ENCODE peak calls at places on chromosomes 13 and 19, in four cellular contexts. D, V, N and Z are unnamed samples.

GRCh38 chr13:47258384-47258783 is 361.5 kb upstream of the HTR2A start:
- DNase-seq in N (no peak), V (peak; percentile 20), D (no peak), Z (peak; percentile 16)

GRCh38 chr19:6731822-6732221 is 5.6 kb downstream of the GPR108 start:
- DNase-seq in N (no peak), D (no peak), V (no peak), Z (no peak)

GRCh38 chr13:50158385-50159165 is 143.3 kb downstream of the KCNRG start:
- DNase-seq in N (no peak), V (no peak), D (no peak), Z (no peak)

GRCh38 chr13:71339010-71339409 is 528.0 kb downstream of the DACH1 start:
- DNase-seq in D (no peak), V (no peak), N (no peak), Z (no peak)

GRCh38 chr19:18605546-18606280 is 886 bp downstream of the CRLF1 start:
- DNase-seq in D (no peak), N (no peak), V (no peak), Z (no peak)

GRCh38 chr13:102597029-102598015 is 536 bp downstream of the TPP2 start:
- DNase-seq in D (peak; percentile 28), N (peak; percentile 7), V (peak; percentile 20), Z (no peak)

GRCh38 chr19:43028866-43029265 is 2.6 kb upstream of the PSG11 start:
- DNase-seq in N (no peak), V (no peak), D (no peak), Z (no peak)

GRCh38 chr13:34159946-34160345 is 342.0 kb downstream of the RFC3 start:
- DNase-seq in V (no peak), D (no peak), N (no peak), Z (no peak)

GRCh38 chr19:17078920-17079709 is 3.5 kb downstream of the MYO9B start:
- DNase-seq in N (no peak), V (no peak), D (no peak), Z (no peak)
- H3K4me3 ChIP-seq in N (peak overlapping the region; percentile 57), V (peak overlapping the region; percentile 68), D (peak overlapping the region; percentile 5), Z (peak overlapping the region; percentile 54)

GRCh38 chr13:27917121-27917947 is 2.5 kb upstream of the PDX1 start:
- DNase-seq in D (no peak), N (no peak), V (no peak), Z (no peak)
- H3K4me3 ChIP-seq in D (no peak overlapping the region), N (no peak overlapping the region), V (no peak overlapping the region), Z (no peak overlapping the region)

GRCh38 chr19:58356236-58356970 is 3.1 kb upstream of the A1BG start:
- DNase-seq in N (no peak), D (no peak), V (peak; percentile 48), Z (peak; percentile 67)
- H3K4me3 ChIP-seq in N (peak overlapping the region; percentile 29), D (no peak overlapping the region), V (peak overlapping the region; percentile 49), Z (peak overlapping the region; percentile 31)

GRCh38 chr19:33520844-33521479 is 629 bp downstream of the PEPD start:
- DNase-seq in D (no peak), V (no peak), N (no peak), Z (no peak)
- H3K4me3 ChIP-seq in D (peak overlapping the region; percentile 79), V (peak overlapping the region; percentile 59), N (peak overlapping the region; percentile 90), Z (peak overlapping the region; percentile 95)

GRCh38 chr19:57606931-57607330 is 7.1 kb upstream of the ZNF134 start:
- DNase-seq in V (no peak), N (no peak), D (no peak), Z (no peak)
- H3K4me3 ChIP-seq in V (no peak overlapping the region), N (no peak overlapping the region), D (no peak overlapping the region), Z (no peak overlapping the region)

GRCh38 chr19:2317300-2317699 is 9.3 kb upstream of the LINGO3 start:
- DNase-seq in V (no peak), N (no peak), D (no peak), Z (no peak)

GRCh38 chr19:2315818-2316353 is 7.9 kb upstream of the LINGO3 start:
- DNase-seq in N (peak; percentile 35), D (peak; percentile 76), V (peak; percentile 53), Z (peak; percentile 86)

GRCh38 chr19:2317756-2318155 is 9.8 kb upstream of the LINGO3 start:
- DNase-seq in V (no peak), D (no peak), N (no peak), Z (no peak)

GRCh38 chr19:2312819-2313501 is 5.0 kb upstream of the LINGO3 start:
- DNase-seq in D (no peak), V (no peak), N (no peak), Z (no peak)

DNA sequence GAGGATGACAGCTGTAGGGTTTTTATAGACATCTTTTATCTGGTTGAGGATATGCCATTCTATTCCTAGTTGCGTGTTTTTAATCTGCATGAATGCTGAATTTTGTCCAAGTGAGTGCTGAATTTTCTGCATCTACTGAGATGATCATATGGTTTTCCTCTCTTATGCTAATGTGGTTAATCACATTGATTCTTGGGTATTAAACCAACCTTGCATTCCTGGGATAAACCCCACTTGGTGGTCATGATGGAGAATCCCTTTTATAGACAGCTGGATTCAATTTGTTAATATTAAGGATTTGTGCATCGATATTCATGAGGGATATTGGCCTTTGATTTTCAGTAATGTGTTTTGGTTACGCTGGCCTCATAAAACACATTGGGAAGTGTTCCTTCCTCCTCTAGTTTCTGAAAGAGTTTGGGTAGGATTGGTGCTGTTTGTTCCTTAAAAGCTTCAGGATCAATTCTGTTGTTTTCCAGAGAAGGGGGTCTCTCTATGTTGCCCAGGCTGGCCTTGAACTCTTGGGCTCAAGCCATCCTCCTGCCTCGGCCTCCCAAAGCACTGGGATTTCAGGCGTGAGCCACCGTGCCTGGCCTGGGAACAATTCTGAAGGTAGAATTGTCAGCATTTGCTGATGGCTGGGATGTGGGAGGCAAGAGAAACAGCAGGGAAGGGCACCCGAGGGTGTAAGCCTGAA is 7.3 kb upstream of the LINGO3 start:
- DNase-seq in N (no peak), V (no peak), D (no peak), Z (no peak)
- H3K4me3 ChIP-seq in N (no peak overlapping the region), V (no peak overlapping the region), D (no peak overlapping the region), Z (no peak overlapping the region)

DNA sequence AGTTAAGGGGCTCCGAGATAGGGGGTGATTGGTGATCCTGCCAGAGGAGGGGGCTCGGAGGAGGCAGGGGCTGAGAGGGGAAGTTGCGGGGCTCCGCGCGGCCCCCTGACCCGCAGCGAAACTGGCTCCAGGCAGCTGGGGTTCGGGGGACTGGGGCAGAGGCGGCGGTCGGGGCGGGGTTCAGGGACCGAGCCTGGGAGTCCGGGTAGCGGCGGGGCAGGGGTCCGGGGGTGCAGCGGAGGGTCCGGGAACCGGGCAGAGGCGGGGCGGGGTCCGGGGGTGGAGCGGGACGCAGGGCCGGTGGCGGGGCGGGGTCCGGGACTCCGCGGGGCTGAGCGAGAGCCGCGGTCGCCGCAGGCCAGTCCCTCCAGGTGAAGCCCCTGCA is 1.2 kb downstream of the MADCAM1 start:
- DNase-seq in V (no peak), D (no peak), N (no peak), Z (no peak)
- H3K4me3 ChIP-seq in V (no peak overlapping the region), D (no peak overlapping the region), N (no peak overlapping the region), Z (no peak overlapping the region)

DNA sequence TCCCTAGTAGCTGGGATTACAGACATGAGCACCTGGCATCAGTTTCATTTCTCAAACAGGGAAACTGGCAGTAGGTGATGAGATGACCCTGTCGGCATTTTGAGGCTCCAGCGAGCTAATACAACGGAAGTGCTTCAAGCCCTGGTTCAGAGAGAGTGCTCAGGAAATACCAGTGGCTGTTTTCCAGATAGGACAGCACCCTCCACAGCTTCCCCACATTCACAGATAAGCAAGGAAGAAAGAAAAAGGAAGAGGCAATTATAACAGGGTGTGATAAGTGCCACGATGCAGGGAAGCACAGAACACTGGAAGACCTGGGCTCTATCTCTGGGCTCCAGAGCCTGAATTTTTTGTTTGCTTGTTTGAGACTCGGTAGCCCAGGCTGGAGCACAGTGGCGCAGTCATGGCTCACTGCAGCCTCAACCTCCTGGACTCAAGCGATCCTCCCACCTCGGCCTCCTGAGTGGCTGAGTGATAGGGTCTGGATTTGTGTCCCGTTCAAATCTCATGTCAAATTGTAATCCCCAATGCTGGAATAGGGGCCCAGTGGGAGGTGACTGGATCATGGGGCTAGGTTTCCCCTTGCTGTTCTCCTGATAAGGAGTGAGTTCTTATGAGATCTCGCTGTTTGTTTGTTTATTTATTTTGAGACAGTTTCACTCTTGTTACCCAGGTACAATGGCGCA is 43.5 kb downstream of the PIN1 start:
- DNase-seq in V (no peak), N (peak; percentile 49), D (no peak), Z (no peak)
- H3K4me3 ChIP-seq in V (no peak overlapping the region), N (no peak overlapping the region), D (no peak overlapping the region), Z (no peak overlapping the region)

GRCh38 chr19:37007587-37008220 is 70.5 kb upstream of the ZNF420 start:
- DNase-seq in V (peak; percentile 43), D (peak; percentile 65), N (peak; percentile 40), Z (peak; percentile 40)
- H3K4me3 ChIP-seq in V (peak overlapping the region; percentile 54), D (peak overlapping the region; percentile 23), N (peak overlapping the region; percentile 22), Z (peak overlapping the region; percentile 25)

GRCh38 chr19:28169168-28169862 is 1043.6 kb downstream of the UQCRFS1 start:
- DNase-seq in D (no peak), V (no peak), N (no peak), Z (no peak)
- H3K4me3 ChIP-seq in D (no peak overlapping the region), V (no peak overlapping the region), N (no peak overlapping the region), Z (no peak overlapping the region)